ENCODE peak calls at places on chromosomes 12 and 14, in four cellular contexts. F, L, V and X are unnamed samples. For H3K9me3 and H3K4me1, the result is how much of the 10 kb centered on the place peaks cover.

GRCh38 chr12:47079894-47080724 is at the start of gene AMIGO2:
- DNase-seq in F (peak), L (no peak), V (peak), X (peak)

GRCh38 chr12:6950944-6951540 is at the start of gene PTPN6:
- DNase-seq in F (no peak), L (no peak), V (no peak), X (no peak)

GRCh38 chr12:4717806-4718205 is 2.4 kb upstream of the GALNT8 start:
- DNase-seq in F (no peak), L (no peak), V (no peak), X (no peak)

GRCh38 chr14:91424813-91425719 is 7.4 kb upstream of the CCDC88C start:
- DNase-seq in F (no peak), L (no peak), V (no peak), X (no peak)

GRCh38 chr12:52423661-52424503 is 10.3 kb downstream of the KRT75 start:
- DNase-seq in F (no peak), L (no peak), V (no peak), X (no peak)

GRCh38 chr14:75301666-75302325 is 23.2 kb downstream of the FOS start:
- DNase-seq in F (peak), L (no peak), V (no peak), X (no peak)

GRCh38 chr14:24881496-24881895 is 168.5 kb downstream of the STXBP6 start:
- DNase-seq in F (no peak), L (no peak), V (no peak), X (no peak)

GRCh38 chr14:92135269-92135668 is 13.5 kb downstream of the CPSF2 start:
- DNase-seq in F (no peak), L (no peak), V (peak), X (no peak)

GRCh38 chr14:101315802-101316296 is 245.4 kb upstream of the DIO3 start:
- DNase-seq in F (no peak), L (no peak), V (no peak), X (no peak)

GRCh38 chr12:17370621-17371020 is 719.4 kb downstream of the RERGL start:
- DNase-seq in F (no peak), L (no peak), V (no peak), X (no peak)

GRCh38 chr12:124370851-124371250 is 76.0 kb downstream of the RFLNA start:
- DNase-seq in F (no peak), L (no peak), V (no peak), X (no peak)

GRCh38 chr14:55130194-55130550 is 1.1 kb downstream of the LGALS3 start:
- DNase-seq in F (peak), L (no peak), V (peak), X (no peak)

GRCh38 chr12:23810327-23810902 is 139.1 kb downstream of the SOX5 start:
- DNase-seq in F (peak), L (no peak), V (no peak), X (no peak)

GRCh38 chr14:72790887-72791566 is 102.9 kb downstream of the DPF3 start:
- DNase-seq in F (no peak), L (no peak), V (no peak), X (peak)

GRCh38 chr12:77218278-77218677 is 152.9 kb upstream of the E2F7 start:
- DNase-seq in F (no peak), L (no peak), V (no peak), X (no peak)

GRCh38 chr12:50732591-50732990 is 31.3 kb upstream of the ATF1 start:
- DNase-seq in F (no peak), L (no peak), V (no peak), X (no peak)

GRCh38 chr14:58881433-58881832 is 243.7 kb downstream of the DACT1 start:
- DNase-seq in F (no peak), L (no peak), V (no peak), X (no peak)

GRCh38 chr14:78902010-78902623 is 731.9 kb downstream of the NRXN3 start:
- DNase-seq in F (peak), L (no peak), V (no peak), X (no peak)

GRCh38 chr12:80099259-80099658 is at the start of gene OTOGL:
- DNase-seq in F (no peak), L (no peak), V (no peak), X (no peak)

GRCh38 chr14:105783707-105784106 is 257.3 kb downstream of the TMEM121 start:
- DNase-seq in F (no peak), L (no peak), V (no peak), X (no peak)

GRCh38 chr14:80388980-80389711 is 177.8 kb upstream of the DIO2 start:
- DNase-seq in F (no peak), L (no peak), V (peak), X (no peak)

GRCh38 chr14:91396959-91397815 is 20.4 kb downstream of the CCDC88C start:
- DNase-seq in F (peak), L (no peak), V (no peak), X (no peak)

GRCh38 chr12:116160196-116160595 is 117.3 kb downstream of the MED13L start:
- DNase-seq in F (no peak), L (no peak), V (peak), X (peak)

GRCh38 chr12:100528471-100529139 is 44.9 kb upstream of the GAS2L3 start:
- DNase-seq in F (no peak), L (no peak), V (peak), X (no peak)

DNA sequence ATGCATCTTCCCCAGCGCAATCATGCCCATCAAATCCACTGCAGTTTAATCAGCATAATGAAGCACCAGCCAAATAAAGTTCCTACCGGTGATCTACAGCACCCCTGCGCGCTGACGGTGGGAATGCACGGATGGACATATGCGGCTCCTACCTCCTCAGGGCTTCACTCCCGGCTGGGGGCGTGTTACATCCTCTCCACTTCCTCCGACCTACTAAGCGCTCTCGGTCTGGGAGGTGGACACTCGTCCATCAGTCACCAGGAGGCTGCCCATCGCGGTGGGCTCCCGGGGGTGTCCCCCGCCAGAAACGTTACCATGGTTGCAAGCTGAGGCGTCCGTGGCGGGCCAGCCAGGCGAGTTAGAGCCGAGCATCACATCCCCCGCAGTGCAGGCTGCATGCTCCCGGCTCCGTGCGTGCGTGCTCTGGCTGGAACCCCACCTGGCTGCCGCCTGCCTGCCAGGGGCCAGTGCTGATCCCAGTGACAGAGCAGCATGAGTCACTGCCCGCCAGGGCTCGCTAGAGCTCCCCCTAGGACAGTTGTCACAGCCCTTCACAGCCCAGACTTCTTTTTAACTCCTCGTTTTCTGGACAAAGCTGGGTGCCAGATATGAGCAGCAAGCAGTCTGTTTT is 73.0 kb downstream of the CIT start:
- DNase-seq in F (peak), L (peak), V (peak), X (peak)
- TF ChIP-seq CTCF in F (peak), L (peak), V (peak), X (no peak)

GRCh38 chr14:85243306-85243705 is 286.6 kb upstream of the FLRT2 start:
- DNase-seq in F (no peak), L (no peak), V (no peak), X (no peak)
- H3K9me3 ChIP-seq in F (under half), L (under half), V (under half), X (under half)

GRCh38 chr14:61525293-61526011 is 169.9 kb upstream of the HIF1A start:
- DNase-seq in F (peak), L (peak), V (peak), X (peak)
- H3K4me1 ChIP-seq in F (half or more), L (under half), V (half or more), X (under half)

GRCh38 chr12:108865169-108865568 is 7.8 kb upstream of the SSH1 start:
- DNase-seq in F (no peak), L (no peak), V (no peak), X (no peak)

GRCh38 chr12:108868781-108869180 is 11.1 kb upstream of the DAO start:
- DNase-seq in F (no peak), L (no peak), V (no peak), X (no peak)
- TF ChIP-seq CTCF in F (no peak), L (no peak), V (no peak), X (no peak)